ENCODE peak calls at places on chromosomes 5 and 9, in seven cellular contexts. W, X, V, O, H, L and I are unnamed samples.
A peak's percentile ranks its signal among the peaks of the same experiment; 100 is the strongest.

GRCh38 chr5:149680810-149681221 is 49.3 kb upstream of the PPARGC1B start:
- DNase-seq in X (no peak), L (no peak), V (peak; percentile 44), W (peak; percentile 34), H (no peak), O (no peak), I (no peak)

GRCh38 chr9:106478312-106479099 is 384.5 kb upstream of the ZNF462 start:
- DNase-seq in W (no peak), O (peak; percentile 46), L (no peak), X (no peak), V (no peak), H (no peak), I (no peak)

GRCh38 chr9:124212381-124213050 is 45.2 kb upstream of the NEK6 start:
- DNase-seq in V (no peak), W (no peak), O (peak; percentile 50), X (no peak), H (no peak), L (no peak), I (no peak)

GRCh38 chr5:172150514-172151425 is 37.3 kb downstream of the STK10 start:
- DNase-seq in O (peak; percentile 45), W (peak; percentile 44), X (no peak), H (peak; percentile 12), V (peak; percentile 64), L (no peak), I (peak; percentile 24)

GRCh38 chr9:71737455-71737854 is 30.9 kb downstream of the CEMIP2 start:
- DNase-seq in X (peak; percentile 35), O (peak; percentile 41), H (no peak), V (no peak), W (no peak), L (no peak), I (no peak)

GRCh38 chr9:79694676-79695400 is 123.1 kb downstream of the TLE4 start:
- DNase-seq in V (no peak), X (no peak), W (no peak), O (peak; percentile 70), L (no peak), H (no peak), I (no peak)

GRCh38 chr5:86570427-86571083 is 47.2 kb upstream of the COX7C start:
- DNase-seq in L (peak; percentile 16), X (peak; percentile 68), O (no peak), W (no peak), V (no peak), H (no peak), I (no peak)

GRCh38 chr5:56108212-56108611 is 113.4 kb upstream of the IL6ST start:
- DNase-seq in X (no peak), O (no peak), L (no peak), H (no peak), W (no peak), V (no peak), I (no peak)

GRCh38 chr5:1111727-1112289 is at the start of gene SLC12A7:
- DNase-seq in H (peak; percentile 49), X (peak; percentile 38), L (peak; percentile 49), V (peak; percentile 71), O (peak; percentile 42), W (peak; percentile 45), I (peak; percentile 75)

GRCh38 chr5:147093138-147093537 is 141.7 kb upstream of the STK32A start:
- DNase-seq in L (no peak), W (no peak), O (peak; percentile 67), X (no peak), H (no peak), V (no peak), I (no peak)

GRCh38 chr5:93960044-93960443 is 218.6 kb upstream of the POU5F2 start:
- DNase-seq in W (no peak), O (no peak), X (no peak), L (no peak), H (no peak), V (no peak), I (no peak)

GRCh38 chr5:140402258-140403074 is 833 bp downstream of the ANKHD1 start:
- DNase-seq in W (peak; percentile 19), V (peak; percentile 37), X (peak; percentile 50), H (peak; percentile 44), O (peak; percentile 48), L (peak; percentile 66), I (peak; percentile 47)

GRCh38 chr5:59187772-59188347 is 605.0 kb downstream of the RAB3C start:
- DNase-seq in X (peak; percentile 70), O (peak; percentile 80), W (no peak), L (no peak), V (no peak), H (no peak), I (no peak)
- H3K9me3 ChIP-seq in X (no peaks in the 10 kb centered on the region), O (no peaks in the 10 kb centered on the region), W (no peaks in the 10 kb centered on the region), L (no peaks in the 10 kb centered on the region), V (no peaks in the 10 kb centered on the region), H (no peaks in the 10 kb centered on the region), I (no peaks in the 10 kb centered on the region)

GRCh38 chr5:95605786-95606185 is 14.1 kb upstream of the GPR150 start:
- DNase-seq in X (no peak), O (no peak), V (no peak), H (no peak), L (no peak), W (no peak), I (no peak)
- H3K27ac ChIP-seq in X (no peak overlapping the region), O (no peak overlapping the region), V (no peak overlapping the region), H (no peak overlapping the region), L (no peak overlapping the region), W (no peak overlapping the region), I (no peak overlapping the region)

GRCh38 chr5:164860896-164861295 is 1355.5 kb downstream of the MAT2B start:
- DNase-seq in W (no peak), X (no peak), H (no peak), L (no peak), O (no peak), V (no peak), I (no peak)

GRCh38 chr5:164861610-164862009 is 1356.2 kb downstream of the MAT2B start:
- DNase-seq in W (no peak), H (no peak), V (no peak), O (no peak), X (no peak), L (no peak), I (no peak)
- H3K9me3 ChIP-seq in W (no peaks in the 10 kb centered on the region), H (no peaks in the 10 kb centered on the region), V (peaks cover 11% of the 10 kb centered on the region), O (no peaks in the 10 kb centered on the region), X (no peaks in the 10 kb centered on the region), L (no peaks in the 10 kb centered on the region), I (no peaks in the 10 kb centered on the region)

GRCh38 chr5:75362474-75362975 is 25.5 kb downstream of the HMGCR start:
- DNase-seq in O (no peak), V (no peak), L (no peak), X (no peak), W (no peak), H (no peak), I (no peak)

GRCh38 chr5:75361310-75361709 is 24.3 kb downstream of the HMGCR start:
- DNase-seq in L (no peak), W (no peak), V (no peak), X (no peak), H (no peak), O (no peak), I (no peak)

GRCh38 chr5:75363726-75364495 is 26.9 kb downstream of the HMGCR start:
- DNase-seq in V (no peak), L (no peak), O (no peak), H (no peak), X (peak; percentile 7), W (no peak), I (no peak)

GRCh38 chr5:75364571-75365280 is 27.7 kb downstream of the HMGCR start:
- DNase-seq in L (no peak), O (no peak), X (no peak), H (no peak), V (no peak), W (no peak), I (no peak)

GRCh38 chr5:75363111-75363510 is 26.1 kb downstream of the HMGCR start:
- DNase-seq in X (no peak), L (no peak), H (no peak), W (no peak), O (no peak), V (no peak), I (no peak)
- H3K27ac ChIP-seq in X (no peak overlapping the region), L (no peak overlapping the region), H (no peak overlapping the region), W (no peak overlapping the region), O (peak overlapping the region; percentile 7), V (no peak overlapping the region), I (no peak overlapping the region)

GRCh38 chr9:96766199-96766598 is 11.7 kb downstream of the ZNF510 start:
- DNase-seq in L (no peak), H (no peak), O (no peak), V (no peak), X (no peak), W (no peak), I (no peak)
- H3K9me3 ChIP-seq in L (peaks cover 43% of the 10 kb centered on the region), H (peaks cover 37% of the 10 kb centered on the region), O (peaks cover 4% of the 10 kb centered on the region), V (peaks cover 100% of the 10 kb centered on the region), X (peaks cover 97% of the 10 kb centered on the region), W (peaks cover 8% of the 10 kb centered on the region), I (peaks cover 95% of the 10 kb centered on the region)

GRCh38 chr5:142320427-142320732 is 4.4 kb downstream of the SPRY4 start:
- DNase-seq in W (no peak), X (no peak), L (no peak), H (no peak), O (no peak), V (no peak), I (no peak)

GRCh38 chr5:142320851-142321560 is 3.8 kb downstream of the SPRY4 start:
- DNase-seq in X (no peak), V (no peak), H (no peak), L (no peak), O (peak; percentile 44), W (no peak), I (no peak)

GRCh38 chr5:142319560-142320426 is 5.0 kb downstream of the SPRY4 start:
- DNase-seq in L (no peak), O (no peak), H (no peak), V (no peak), W (no peak), X (no peak), I (no peak)

GRCh38 chr5:142317673-142318261 is 7.1 kb downstream of the SPRY4 start:
- DNase-seq in H (no peak), W (no peak), O (no peak), L (no peak), X (no peak), V (peak; percentile 32), I (no peak)

DNA sequence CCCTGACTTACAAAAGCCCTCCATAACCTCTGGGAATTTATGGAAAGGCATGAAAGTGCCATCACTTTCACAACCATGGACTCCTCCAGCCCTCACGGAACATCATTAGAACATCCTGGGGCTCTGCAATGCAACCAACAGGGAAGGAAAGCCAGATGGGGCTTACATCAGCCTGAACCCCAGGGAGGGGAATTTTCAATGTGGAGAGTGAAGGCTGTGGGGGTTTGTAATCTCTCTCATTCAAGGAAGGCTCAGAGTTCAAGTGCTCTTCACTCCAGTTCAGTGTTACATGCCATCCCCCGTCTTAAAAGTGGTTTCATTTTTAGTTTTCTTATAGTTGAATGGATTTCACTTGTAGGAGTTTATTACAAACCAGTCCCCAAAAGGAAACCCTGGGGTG is 5.7 kb downstream of the SPRY4 start:
- DNase-seq in O (no peak), X (no peak), V (no peak), W (no peak), H (no peak), L (no peak), I (no peak)
- H3K27ac ChIP-seq in O (no peak overlapping the region), X (no peak overlapping the region), V (peak overlapping the region; percentile 98), W (no peak overlapping the region), H (no peak overlapping the region), L (no peak overlapping the region), I (no peak overlapping the region)

DNA sequence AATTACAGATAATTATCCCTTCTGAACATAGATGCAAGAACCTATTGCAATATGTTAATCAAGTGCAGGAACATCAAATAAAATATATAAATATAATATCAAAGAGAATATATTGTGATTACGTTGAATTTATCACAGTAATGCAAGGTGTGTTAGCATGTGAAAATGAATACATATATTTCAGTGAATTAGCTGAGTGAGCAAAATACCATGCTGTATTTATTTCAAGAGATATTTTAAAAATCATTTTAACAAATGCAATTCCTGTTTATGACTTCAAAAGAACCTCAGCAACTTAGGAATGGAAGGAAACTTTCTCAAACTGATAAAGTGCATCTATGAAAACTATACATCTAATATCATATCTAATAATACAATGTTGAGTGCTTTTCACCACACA is 856.9 kb upstream of the PTPRD start:
- DNase-seq in L (no peak), V (no peak), W (no peak), X (no peak), O (no peak), H (no peak), I (no peak)
- H3K9me3 ChIP-seq in L (peaks cover 3% of the 10 kb centered on the region), V (peaks cover 20% of the 10 kb centered on the region), W (no peaks in the 10 kb centered on the region), X (peaks cover 5% of the 10 kb centered on the region), O (no peaks in the 10 kb centered on the region), H (no peaks in the 10 kb centered on the region), I (no peaks in the 10 kb centered on the region)